ENCODE peak calls at places on chromosomes 11 and 22, in seven cellular contexts. Q is lower lobe of right lung, X is kidney epithelial cell, J is ovary, F is prostate gland, D is GM10248, R is cardiac fibroblast. B is an unnamed sample.

GRCh38 chr22:48712558-48712957 is 1115.1 kb downstream of the BRD1 start:
- DNase-seq in X (no peak), F (no peak), Q (no peak), J (no peak), D (no peak), R (no peak), B (no peak)

GRCh38 chr11:2256293-2256913 is 14.0 kb downstream of the ASCL2 start:
- DNase-seq in R (no peak), J (no peak), F (peak), D (no peak), Q (no peak), X (no peak), B (no peak)

GRCh38 chr11:95100856-95101507 is 11.3 kb downstream of the ENDOD1 start:
- DNase-seq in J (no peak), Q (no peak), F (no peak), R (no peak), X (no peak), D (no peak), B (no peak)

GRCh38 chr11:70820712-70821111 is 422.4 kb downstream of the CTTN start:
- DNase-seq in X (no peak), D (no peak), F (no peak), J (no peak), Q (no peak), R (no peak), B (no peak)

GRCh38 chr11:112281776-112282175 is 21.1 kb upstream of the PLET1 start:
- DNase-seq in R (no peak), F (no peak), Q (no peak), J (no peak), X (no peak), D (no peak), B (no peak)

GRCh38 chr11:2451916-2452694 is 7.3 kb downstream of the KCNQ1 start:
- DNase-seq in D (no peak), J (no peak), F (no peak), Q (no peak), R (no peak), X (no peak), B (no peak)

GRCh38 chr11:8335186-8335585 is 71.5 kb upstream of the LMO1 start:
- DNase-seq in D (no peak), R (no peak), X (no peak), Q (no peak), F (no peak), J (no peak), B (no peak)

GRCh38 chr22:36226189-36226588 is 13.1 kb downstream of the APOL2 start:
- DNase-seq in D (no peak), Q (no peak), X (no peak), R (no peak), J (no peak), F (no peak), B (no peak)

GRCh38 chr11:92226331-92227232 is 2.0 kb downstream of the FAT3 start:
- DNase-seq in F (no peak), Q (no peak), J (no peak), D (peak), X (no peak), R (no peak), B (no peak)

GRCh38 chr22:23269441-23270211 is 89.3 kb downstream of the BCR start:
- DNase-seq in F (no peak), R (no peak), D (peak), X (no peak), J (no peak), Q (no peak), B (no peak)

GRCh38 chr11:10934293-10934850 is 76.5 kb upstream of the ZBED5 start:
- DNase-seq in R (no peak), J (no peak), F (peak), D (no peak), Q (no peak), X (no peak), B (no peak)

GRCh38 chr11:121583825-121584224 is 131.1 kb upstream of the SORL1-AS1 start:
- DNase-seq in Q (no peak), F (no peak), R (no peak), D (no peak), J (no peak), X (no peak), B (no peak)

GRCh38 chr11:17012179-17012578 is 2.0 kb downstream of the PLEKHA7 start:
- DNase-seq in R (no peak), X (no peak), F (no peak), Q (no peak), J (no peak), D (no peak), B (no peak)

GRCh38 chr11:134939046-134939445 is 527.0 kb upstream of the B3GAT1 start:
- DNase-seq in R (no peak), D (no peak), X (no peak), Q (no peak), J (no peak), F (no peak), B (no peak)

GRCh38 chr22:37521236-37521739 is 2.1 kb upstream of the CARD10 start:
- DNase-seq in X (no peak), J (no peak), F (no peak), D (no peak), Q (no peak), R (no peak), B (no peak)

GRCh38 chr22:46050916-46051614 is 74.1 kb upstream of the WNT7B start:
- DNase-seq in D (no peak), F (no peak), J (peak), R (no peak), Q (peak), X (no peak), B (peak)

DNA sequence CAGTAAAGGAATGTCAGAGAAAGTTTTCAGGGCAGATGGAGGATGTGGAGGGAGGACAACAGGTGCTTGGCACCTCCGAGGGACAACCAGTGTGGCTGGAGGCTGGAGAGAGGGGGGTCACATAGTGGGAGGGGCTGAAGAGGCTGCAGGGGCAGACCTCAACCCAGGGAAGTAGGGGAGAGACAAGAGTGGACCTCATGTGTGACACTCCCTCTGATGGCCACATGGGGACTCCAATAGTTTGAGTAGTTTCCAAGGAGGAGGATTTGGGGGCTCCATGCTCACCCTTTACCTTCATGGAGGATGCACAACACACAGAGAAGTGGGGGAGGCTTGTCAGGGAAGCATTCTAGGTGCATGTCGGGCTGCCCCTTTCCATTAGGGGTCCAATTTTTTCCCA is 35.1 kb upstream of the ASPHD2 start:
- DNase-seq in R (no peak), J (no peak), F (no peak), Q (no peak), X (no peak), D (no peak), B (no peak)
- TF ChIP-seq CTCF in R (peak), J (no peak), F (no peak), Q (no peak), X (peak), D (no peak), B (no peak)

DNA sequence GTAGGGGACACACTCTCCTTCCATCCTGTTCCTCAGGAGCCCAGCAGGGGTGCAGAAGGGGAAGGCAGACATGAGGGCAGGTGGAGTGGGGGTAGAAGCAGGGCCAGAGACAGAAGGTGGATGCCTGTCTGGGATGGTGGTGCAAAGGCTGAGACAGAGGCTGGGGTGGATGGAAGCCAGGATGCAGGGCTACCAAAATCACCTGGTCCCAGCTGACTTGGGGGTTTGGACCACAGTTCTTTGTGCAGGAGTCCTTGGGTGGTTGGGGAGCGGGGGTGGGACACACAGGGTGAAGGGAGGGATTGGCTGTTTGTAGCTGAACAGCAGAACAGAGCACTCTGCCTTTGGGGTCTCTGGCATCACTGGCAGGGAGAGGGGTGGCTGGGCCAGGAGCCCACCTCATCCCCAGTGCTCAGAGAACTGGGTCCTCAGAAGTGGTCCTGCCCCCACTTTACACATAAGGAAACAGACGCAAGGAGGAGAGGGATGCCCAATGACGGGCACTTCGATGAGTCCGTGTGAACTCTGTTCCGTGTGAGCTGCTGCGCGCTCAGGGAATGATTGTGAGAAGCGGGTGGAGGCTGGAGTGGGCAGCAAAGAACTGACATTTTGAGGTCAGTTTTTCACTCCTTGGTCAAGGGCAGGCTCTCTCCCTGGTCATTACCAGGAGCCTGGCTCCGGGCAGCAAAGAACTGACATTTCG is 1.8 kb downstream of the TAGLN start:
- DNase-seq in F (no peak), J (peak), R (peak), X (no peak), Q (no peak), D (no peak), B (no peak)
- TF ChIP-seq CTCF in F (no peak), J (no peak), R (no peak), X (no peak), Q (no peak), D (no peak), B (no peak)

DNA sequence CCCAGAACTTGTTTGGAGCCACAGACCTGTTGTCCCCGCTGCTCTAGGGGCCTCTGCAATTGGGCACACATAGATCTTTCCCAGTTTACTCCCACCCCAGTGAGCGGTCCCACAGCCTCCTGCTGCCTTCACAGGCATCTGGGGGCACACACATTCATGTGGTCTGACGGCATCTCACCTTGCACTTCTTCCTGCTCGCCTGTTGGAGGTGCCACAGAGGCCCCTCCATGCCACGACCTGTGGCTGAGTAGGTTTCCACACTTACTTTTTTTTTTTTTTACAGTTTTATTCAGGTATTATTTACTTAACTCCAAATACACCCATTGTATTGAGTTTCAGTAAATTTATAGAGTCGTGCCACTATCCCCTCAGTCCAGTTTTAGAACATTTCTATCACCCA is 68.9 kb upstream of the SEPTIN5 start:
- DNase-seq in D (no peak), Q (no peak), F (no peak), R (no peak), J (no peak), X (no peak), B (no peak)
- TF ChIP-seq CTCF in D (no peak), Q (no peak), F (no peak), R (peak), J (no peak), X (no peak), B (no peak)

DNA sequence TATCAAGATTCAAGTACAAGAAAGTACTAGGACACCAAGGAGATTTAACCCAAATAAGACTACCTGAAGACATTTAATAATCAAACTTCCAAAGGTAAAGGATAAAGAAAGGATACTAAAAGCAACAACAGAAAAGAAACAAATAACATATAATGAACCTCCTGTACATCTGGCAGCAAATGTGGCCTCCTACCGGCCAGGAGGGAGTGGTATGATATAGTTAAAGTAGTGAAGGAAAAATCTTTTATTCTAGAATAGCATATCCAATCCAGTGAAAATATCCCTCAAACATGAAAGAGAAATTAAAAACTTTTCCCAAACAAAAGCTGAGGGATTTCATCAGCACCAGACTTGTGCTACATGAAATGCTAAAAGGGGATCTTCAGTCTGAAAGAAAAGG is 104.7 kb upstream of the GUCY1A2 start:
- DNase-seq in J (no peak), X (no peak), D (no peak), R (no peak), Q (no peak), F (no peak), B (no peak)
- TF ChIP-seq CTCF in J (no peak), X (no peak), D (no peak), R (no peak), Q (no peak), F (no peak), B (no peak)

GRCh38 chr11:44775366-44776356 is 48.9 kb downstream of the TSPAN18 start:
- DNase-seq in X (no peak), F (peak), D (peak), R (peak), Q (no peak), J (no peak), B (peak)

GRCh38 chr11:44778200-44779100 is 51.7 kb downstream of the TSPAN18 start:
- DNase-seq in J (no peak), D (no peak), F (no peak), X (no peak), R (no peak), Q (peak), B (no peak)

GRCh38 chr11:44779736-44780520 is 53.2 kb downstream of the TSPAN18 start:
- DNase-seq in F (no peak), D (no peak), R (no peak), J (no peak), X (no peak), Q (peak), B (no peak)

GRCh38 chr11:44776840-44777536 is 50.2 kb downstream of the TSPAN18 start:
- DNase-seq in Q (peak), X (no peak), J (no peak), D (no peak), R (no peak), F (no peak), B (no peak)

GRCh38 chr11:44777537-44778199 is 50.9 kb downstream of the TSPAN18 start:
- DNase-seq in J (no peak), Q (peak), F (no peak), R (no peak), D (no peak), X (no peak), B (no peak)
- TF ChIP-seq CTCF in J (no peak), Q (no peak), F (no peak), R (no peak), D (no peak), X (no peak), B (no peak)

GRCh38 chr11:36374726-36375125 is 78.6 kb downstream of the PRR5L start:
- DNase-seq in R (no peak), Q (no peak), J (no peak), X (no peak), F (no peak), D (no peak), B (no peak)

GRCh38 chr11:36377759-36378553 is 81.9 kb downstream of the PRR5L start:
- DNase-seq in R (no peak), X (no peak), D (no peak), J (no peak), Q (no peak), F (no peak), B (no peak)

GRCh38 chr11:36376315-36376887 is 80.3 kb downstream of the PRR5L start:
- DNase-seq in J (peak), F (no peak), Q (peak), X (no peak), D (no peak), R (peak), B (no peak)

GRCh38 chr11:36375348-36376314 is 79.5 kb downstream of the PRR5L start:
- DNase-seq in X (no peak), Q (no peak), F (no peak), J (peak), D (no peak), R (no peak), B (no peak)

DNA sequence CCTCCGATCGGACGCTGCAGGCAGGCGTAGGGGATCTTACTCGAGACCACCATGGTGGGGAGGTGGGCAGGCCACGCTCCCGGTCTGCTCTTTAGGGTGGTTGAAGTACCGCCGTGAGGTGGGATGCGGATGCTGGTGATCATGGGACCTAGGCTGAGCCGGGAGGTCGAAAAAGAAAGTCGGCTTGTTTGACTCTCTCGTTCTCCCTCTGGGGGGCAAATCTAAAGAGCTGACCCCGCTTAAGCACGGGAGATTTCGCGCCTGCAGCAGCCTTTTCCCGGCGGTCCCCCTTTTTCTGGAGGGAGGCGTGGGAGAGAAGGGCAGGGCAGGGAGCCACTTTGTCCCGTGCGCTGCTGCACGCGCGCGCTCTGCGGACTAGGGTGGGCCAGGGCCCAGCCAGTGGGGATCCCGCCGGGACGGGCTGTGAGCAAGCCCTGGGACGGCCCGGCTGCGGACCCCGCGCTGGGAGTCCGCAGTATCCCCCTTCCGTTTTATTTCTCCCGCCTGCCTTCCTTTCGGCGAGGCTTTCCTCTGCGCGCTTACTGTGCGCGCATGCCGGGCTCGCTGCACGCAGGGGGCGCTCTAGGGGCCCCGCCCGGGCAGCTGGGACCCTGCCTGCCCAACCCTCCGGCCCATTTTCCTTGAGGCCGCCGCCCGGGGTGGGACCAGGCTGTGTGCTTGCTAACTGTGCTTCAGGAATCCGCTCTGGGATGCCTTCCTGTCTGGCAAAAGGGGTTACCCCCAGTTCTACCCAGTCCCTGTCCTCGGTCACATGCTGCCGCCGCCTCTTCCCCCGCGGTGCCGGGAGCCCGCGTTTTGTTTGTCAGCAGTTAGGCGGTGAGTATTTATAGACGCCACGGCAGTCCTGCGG is 81.0 kb downstream of the PRR5L start:
- DNase-seq in J (peak), X (no peak), Q (peak), R (peak), F (no peak), D (peak), B (peak)
- TF ChIP-seq CTCF in J (peak), X (peak), Q (peak), R (peak), F (peak), D (peak), B (peak)

GRCh38 chr11:87101956-87102355 is 64.2 kb downstream of the TMEM135 start:
- DNase-seq in X (no peak), R (no peak), Q (no peak), D (no peak), F (no peak), J (no peak), B (no peak)

GRCh38 chr11:87092567-87092966 is 54.8 kb downstream of the TMEM135 start:
- DNase-seq in R (no peak), J (no peak), F (no peak), D (no peak), X (no peak), Q (no peak), B (no peak)

GRCh38 chr11:87092159-87092558 is 54.4 kb downstream of the TMEM135 start:
- DNase-seq in R (no peak), F (no peak), Q (no peak), D (no peak), X (no peak), J (no peak), B (no peak)

DNA sequence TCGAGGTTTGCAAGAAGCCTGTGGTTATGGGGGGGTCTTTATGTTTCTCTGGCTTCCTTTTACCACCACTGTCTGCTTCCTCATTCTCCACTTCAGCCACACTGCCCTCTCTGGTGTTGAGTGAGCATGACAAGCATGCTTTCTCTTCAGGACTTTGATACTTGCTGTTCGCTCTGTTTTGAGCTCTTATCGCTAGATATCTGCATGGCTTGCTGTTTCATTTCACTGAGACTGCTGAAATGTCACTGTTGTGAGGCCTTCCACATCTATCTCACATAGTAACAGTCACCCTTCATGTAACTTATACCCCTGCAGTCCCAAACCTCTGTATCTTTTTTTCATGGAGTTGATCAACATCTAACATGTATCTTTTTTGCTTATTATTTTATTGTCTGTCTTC is 59.8 kb downstream of the TMEM135 start:
- DNase-seq in D (peak), F (no peak), X (no peak), R (peak), J (no peak), Q (no peak), B (no peak)
- TF ChIP-seq CTCF in D (peak), F (no peak), X (peak), R (peak), J (peak), Q (peak), B (no peak)

DNA sequence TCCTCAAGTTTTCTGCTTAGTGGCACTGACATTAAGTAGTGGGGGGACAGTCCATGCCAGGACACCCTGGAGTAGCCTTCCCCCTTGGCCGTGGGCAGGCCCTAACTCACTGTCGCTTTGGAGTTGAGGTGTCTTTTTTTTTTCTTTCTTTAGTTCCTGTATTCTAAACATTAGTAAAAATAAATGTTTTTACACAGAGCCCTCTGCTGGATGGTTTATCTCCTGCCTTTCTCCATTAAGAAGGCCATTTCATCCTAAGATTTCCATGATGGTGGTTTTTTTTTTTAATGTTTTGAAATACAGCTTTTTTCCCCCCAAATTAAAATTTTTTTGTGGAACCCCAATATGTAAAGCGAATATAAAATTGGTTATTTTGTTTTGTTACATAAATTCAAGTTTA is 1.8 kb upstream of the TIGD3 start:
- DNase-seq in X (no peak), Q (no peak), F (no peak), D (no peak), R (peak), J (no peak), B (no peak)
- TF ChIP-seq CTCF in X (peak), Q (no peak), F (no peak), D (peak), R (peak), J (no peak), B (no peak)

DNA sequence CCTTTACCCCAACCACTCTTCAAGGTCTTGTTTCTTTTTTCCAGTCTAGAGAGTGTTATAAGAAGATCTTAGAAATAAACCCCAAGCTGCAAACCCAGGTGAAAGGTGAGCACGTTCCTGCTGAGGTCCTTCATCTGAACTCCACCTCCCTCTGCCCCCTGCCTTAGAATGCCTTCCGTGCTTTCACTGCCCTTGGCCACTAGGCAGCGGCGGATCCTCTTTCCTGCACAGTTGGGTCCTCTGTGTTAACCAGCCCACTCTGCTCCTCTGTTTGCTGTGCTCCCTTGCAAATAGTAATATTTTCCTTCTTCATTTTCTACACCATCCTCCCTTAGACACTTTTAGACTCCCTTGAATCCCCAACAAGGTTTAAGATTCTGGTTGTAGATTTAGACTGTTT is 24.3 kb downstream of the TTC12 start:
- DNase-seq in R (no peak), X (no peak), Q (no peak), F (no peak), D (no peak), J (no peak), B (no peak)
- TF ChIP-seq CTCF in R (no peak), X (no peak), Q (no peak), F (no peak), D (no peak), J (no peak), B (no peak)

B was measured in gastrocnemius medialis.